ENCODE peak calls at places on chromosomes 5 and 9, in ten cellular contexts. D is MCF 10A, Z is epithelial cell of esophagus, B is foreskin fibroblast, I is coronary artery, U is HCT116, Y is Peyer's patch, C is B cell, Q is choroid plexus epithelial cell, S is bronchial epithelial cell. E is an unnamed sample.

GRCh38 chr9:3664044-3664443 is 138.2 kb upstream of the RFX3 start:
- DNase-seq in D (no peak), Z (no peak), B (no peak), I (no peak), U (no peak), Y (no peak), C (no peak), Q (peak; percentile 71), S (no peak), E (no peak)

GRCh38 chr5:112159435-112159834 is 259.6 kb downstream of the EPB41L4A start:
- DNase-seq in D (no peak), Z (no peak), B (peak; percentile 59), I (no peak), U (no peak), Y (no peak), C (no peak), Q (no peak), S (no peak), E (no peak)

GRCh38 chr5:123450114-123450513 is 26.9 kb upstream of the CEP120 start:
- DNase-seq in D (no peak), Z (no peak), B (no peak), I (no peak), U (no peak), Y (no peak), C (no peak), Q (no peak), S (no peak), E (no peak)

GRCh38 chr5:100854594-100854993 is 48.5 kb downstream of the ST8SIA4 start:
- DNase-seq in D (no peak), Z (no peak), B (no peak), I (no peak), U (no peak), Y (no peak), C (no peak), Q (no peak), S (no peak), E (no peak)

GRCh38 chr9:15469406-15469805 is 41.4 kb downstream of the PSIP1 start:
- DNase-seq in D (no peak), Z (no peak), B (no peak), I (no peak), U (no peak), Y (no peak), C (no peak), Q (peak; percentile 25), S (no peak), E (no peak)

GRCh38 chr9:83304686-83305085 is 233.5 kb downstream of the FRMD3 start:
- DNase-seq in D (peak; percentile 39), Z (no peak), B (peak; percentile 90), I (peak; percentile 91), U (no peak), Y (no peak), C (no peak), Q (peak; percentile 95), S (no peak), E (no peak)

GRCh38 chr5:113250341-113250953 is 184.3 kb downstream of the TSSK1B start:
- DNase-seq in D (peak; percentile 18), Z (no peak), B (peak; percentile 88), I (no peak), U (no peak), Y (no peak), C (no peak), Q (peak; percentile 100), S (no peak), E (no peak)

GRCh38 chr9:16867571-16868311 is 2.7 kb downstream of the BNC2 start:
- DNase-seq in D (peak; percentile 44), Z (peak; percentile 32), B (peak; percentile 67), I (no peak), U (no peak), Y (no peak), C (no peak), Q (peak; percentile 92), S (peak; percentile 46), E (no peak)

GRCh38 chr9:33765411-33765810 is 29.9 kb upstream of the PRSS3 start:
- DNase-seq in D (peak; percentile 66), Z (peak; percentile 92), B (peak; percentile 82), I (no peak), U (peak; percentile 78), Y (no peak), C (no peak), Q (peak; percentile 52), S (peak; percentile 94), E (peak; percentile 64)

GRCh38 chr5:180868960-180869359 is 7.9 kb upstream of the ZFP62 start:
- DNase-seq in D (peak; percentile 91), Z (peak; percentile 85), B (peak; percentile 85), I (no peak), U (peak; percentile 82), Y (peak; percentile 75), C (peak; percentile 36), Q (peak; percentile 82), S (peak; percentile 74), E (peak; percentile 93)

GRCh38 chr5:77867194-77867691 is 91.1 kb upstream of the TBCA start:
- DNase-seq in D (peak; percentile 27), Z (no peak), B (peak; percentile 47), I (no peak), U (no peak), Y (no peak), C (no peak), Q (peak; percentile 46), S (peak; percentile 20), E (peak; percentile 46)

GRCh38 chr9:121561385-121562222 is 62.0 kb upstream of the GGTA1 start:
- DNase-seq in D (peak; percentile 29), Z (peak; percentile 57), B (no peak), I (no peak), U (no peak), Y (no peak), C (no peak), Q (peak; percentile 19), S (no peak), E (no peak)
- TF ChIP-seq CTCF in D (no peak), Z (peak; percentile 37), B (no peak), I (no peak), U (no peak), Y (no peak), C (no peak), Q (no peak), S (peak; percentile 41), E (no peak)

GRCh38 chr5:149409268-149409948 is 30.3 kb upstream of the IL17B start:
- DNase-seq in D (no peak), Z (no peak), B (no peak), I (peak; percentile 62), U (no peak), Y (no peak), C (no peak), Q (no peak), S (no peak), E (no peak)
- TF ChIP-seq CTCF in D (no peak), Z (no peak), B (no peak), I (no peak), U (no peak), Y (no peak), C (no peak), Q (no peak), S (no peak), E (no peak)

DNA sequence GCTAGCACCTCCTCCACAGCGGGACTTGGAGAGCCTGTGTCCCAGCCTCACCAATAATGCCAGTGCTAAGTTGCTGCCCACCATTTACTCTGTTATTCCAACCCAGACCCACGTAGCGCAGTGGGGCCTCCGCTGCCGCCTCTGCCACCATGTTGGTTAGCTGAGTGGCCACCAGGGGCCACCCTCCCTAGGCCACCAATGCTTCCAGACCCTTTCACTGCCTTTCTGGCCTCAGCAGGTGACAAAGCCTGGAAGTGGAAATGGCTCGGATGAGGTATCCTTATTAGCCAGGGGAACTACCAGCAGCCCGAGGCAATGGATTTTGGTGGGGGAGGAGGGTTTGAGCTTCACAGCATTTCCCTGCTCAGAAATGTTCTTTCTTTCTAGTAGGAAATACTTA is 110.1 kb downstream of the OSTF1 start:
- DNase-seq in D (no peak), Z (no peak), B (no peak), I (no peak), U (no peak), Y (no peak), C (no peak), Q (no peak), S (no peak), E (no peak)
- TF ChIP-seq CTCF in D (no peak), Z (no peak), B (no peak), I (no peak), U (no peak), Y (no peak), C (no peak), Q (peak; percentile 24), S (peak; percentile 28), E (no peak)

GRCh38 chr9:128124873-128125574 is 2.5 kb downstream of the PTGES2 start:
- DNase-seq in D (peak; percentile 70), Z (peak; percentile 82), B (peak; percentile 74), I (no peak), U (peak; percentile 46), Y (peak; percentile 63), C (no peak), Q (peak; percentile 78), S (peak; percentile 58), E (no peak)
- TF ChIP-seq CTCF in D (peak; percentile 53), Z (peak; percentile 80), B (peak; percentile 62), I (no peak), U (no peak), Y (peak; percentile 55), C (no peak), Q (peak; percentile 80), S (peak; percentile 84), E (peak; percentile 91)

E was measured in RWPE1.